ENCODE peak calls at places on chromosome 10, in six cellular contexts. W is naive thymus-derived CD4-positive, alpha-beta T cell; P is AG04450; O is right atrium auricular region; V is cardiac muscle cell; X is fibroblast of lung. L is an unnamed sample.

GRCh38 chr10:84429926-84430520 is 101.6 kb downstream of the CCSER2 start:
- DNase-seq in W (peak), P (no peak), O (no peak), V (peak), X (peak), L (peak)

GRCh38 chr10:76403876-76404275 is 972.5 kb downstream of the LRMDA start:
- DNase-seq in W (no peak), P (no peak), O (peak), V (no peak), X (peak), L (peak)

GRCh38 chr10:31808258-31809218 is 120.1 kb downstream of the ARHGAP12 start:
- DNase-seq in W (peak), P (peak), O (peak), V (peak), X (peak), L (peak)

GRCh38 chr10:76356557-76356956 is 925.1 kb downstream of the LRMDA start:
- DNase-seq in W (no peak), P (no peak), O (no peak), V (no peak), X (no peak), L (no peak)

GRCh38 chr10:16491933-16492332 is 29.7 kb downstream of the C1QL3 start:
- DNase-seq in W (no peak), P (no peak), O (no peak), V (no peak), X (no peak), L (no peak)

GRCh38 chr10:61078542-61078941 is 134.6 kb upstream of the RHOBTB1 start:
- DNase-seq in W (no peak), P (no peak), O (no peak), V (no peak), X (peak), L (no peak)

GRCh38 chr10:58457761-58458616 is 54.7 kb upstream of the BICC1 start:
- DNase-seq in W (no peak), P (peak), O (peak), V (no peak), X (peak), L (peak)

GRCh38 chr10:96512524-96512991 is 1.2 kb downstream of the TLL2 start:
- DNase-seq in W (no peak), P (no peak), O (no peak), V (peak), X (peak), L (peak)

GRCh38 chr10:96271017-96271815 is at the start of gene BLNK:
- DNase-seq in W (no peak), P (peak), O (peak), V (peak), X (peak), L (no peak)

GRCh38 chr10:7593068-7593467 is 73.7 kb downstream of the ITIH5 start:
- DNase-seq in W (no peak), P (no peak), O (no peak), V (peak), X (peak), L (no peak)

GRCh38 chr10:33005322-33006282 is 47.6 kb upstream of the ITGB1 start:
- DNase-seq in W (no peak), P (peak), O (peak), V (peak), X (peak), L (peak)

GRCh38 chr10:107277591-107277990 is 113.1 kb upstream of the SORCS1 start:
- DNase-seq in W (no peak), P (no peak), O (no peak), V (no peak), X (no peak), L (no peak)

GRCh38 chr10:22437620-22438588 is 92.6 kb downstream of the SPAG6 start:
- DNase-seq in W (no peak), P (no peak), O (no peak), V (no peak), X (no peak), L (peak)

GRCh38 chr10:33071857-33072256 is 113.8 kb upstream of the ITGB1 start:
- DNase-seq in W (no peak), P (no peak), O (no peak), V (no peak), X (no peak), L (no peak)

GRCh38 chr10:68469838-68470237 is 1.9 kb downstream of the DNA2 start:
- DNase-seq in W (no peak), P (no peak), O (no peak), V (no peak), X (no peak), L (no peak)

GRCh38 chr10:118867768-118868167 is 113.0 kb upstream of the CACUL1 start:
- DNase-seq in W (no peak), P (no peak), O (no peak), V (no peak), X (no peak), L (no peak)

GRCh38 chr10:34467364-34467763 is 347.7 kb downstream of the PARD3 start:
- DNase-seq in W (no peak), P (no peak), O (no peak), V (no peak), X (no peak), L (no peak)

GRCh38 chr10:52466464-52466863 is 152.4 kb downstream of the DKK1 start:
- DNase-seq in W (no peak), P (no peak), O (no peak), V (no peak), X (no peak), L (no peak)

GRCh38 chr10:97422921-97423420 is 3.0 kb upstream of the PGAM1 start:
- DNase-seq in W (peak), P (no peak), O (no peak), V (no peak), X (peak), L (peak)

GRCh38 chr10:6601224-6601805 is 21.2 kb upstream of the PRKCQ start:
- DNase-seq in W (no peak), P (no peak), O (no peak), V (no peak), X (no peak), L (no peak)

GRCh38 chr10:43940898-43941777 is 292.5 kb upstream of the ZNF32 start:
- DNase-seq in W (peak), P (no peak), O (peak), V (no peak), X (no peak), L (no peak)

GRCh38 chr10:97481071-97481470 is 17.2 kb downstream of the MMS19 start:
- DNase-seq in W (no peak), P (no peak), O (no peak), V (no peak), X (no peak), L (no peak)

GRCh38 chr10:43671659-43672555 is 23.2 kb upstream of the ZNF32 start:
- DNase-seq in W (no peak), P (no peak), O (peak), V (peak), X (peak), L (peak)

GRCh38 chr10:56646301-56646700 is 285.2 kb upstream of the ZWINT start:
- DNase-seq in W (no peak), P (no peak), O (no peak), V (no peak), X (no peak), L (no peak)

GRCh38 chr10:23095966-23096813 is 811 bp downstream of the MSRB2 start:
- DNase-seq in W (peak), P (no peak), O (peak), V (peak), X (peak), L (peak)

GRCh38 chr10:113533801-113534200 is 19.1 kb upstream of the HABP2 start:
- DNase-seq in W (no peak), P (no peak), O (no peak), V (no peak), X (no peak), L (no peak)

GRCh38 chr10:46098379-46098778 is 52.3 kb upstream of the MSMB start:
- DNase-seq in W (no peak), P (no peak), O (no peak), V (peak), X (no peak), L (no peak)

GRCh38 chr10:46096909-46097575 is 51.0 kb upstream of the MSMB start:
- DNase-seq in W (no peak), P (no peak), O (no peak), V (peak), X (no peak), L (no peak)

GRCh38 chr10:46097576-46098317 is 51.7 kb upstream of the MSMB start:
- DNase-seq in W (no peak), P (no peak), O (no peak), V (no peak), X (no peak), L (no peak)

GRCh38 chr10:46094931-46095755 is 49.1 kb upstream of the MSMB start:
- DNase-seq in W (no peak), P (no peak), O (no peak), V (peak), X (no peak), L (no peak)

GRCh38 chr10:46096426-46096825 is 50.4 kb upstream of the MSMB start:
- DNase-seq in W (no peak), P (no peak), O (no peak), V (no peak), X (no peak), L (peak)
- H3K4me3 ChIP-seq in W (peak), P (no peak), O (no peak), V (no peak), X (no peak), L (no peak)

GRCh38 chr10:124691448-124692435 is 52.4 kb downstream of the FAM53B start:
- DNase-seq in W (no peak), P (no peak), O (no peak), V (no peak), X (no peak), L (no peak)

GRCh38 chr10:124694467-124695195 is 49.5 kb downstream of the FAM53B start:
- DNase-seq in W (no peak), P (no peak), O (no peak), V (no peak), X (no peak), L (no peak)

GRCh38 chr10:124695259-124695658 is 48.9 kb downstream of the FAM53B start:
- DNase-seq in W (no peak), P (no peak), O (no peak), V (no peak), X (no peak), L (no peak)

GRCh38 chr10:124693396-124693795 is 50.8 kb downstream of the FAM53B start:
- DNase-seq in W (no peak), P (no peak), O (no peak), V (peak), X (no peak), L (no peak)

GRCh38 chr10:124693801-124694416 is 50.3 kb downstream of the FAM53B start:
- DNase-seq in W (no peak), P (no peak), O (no peak), V (peak), X (no peak), L (no peak)
- H3K4me3 ChIP-seq in W (no peak), P (no peak), O (no peak), V (no peak), X (no peak), L (no peak)

DNA sequence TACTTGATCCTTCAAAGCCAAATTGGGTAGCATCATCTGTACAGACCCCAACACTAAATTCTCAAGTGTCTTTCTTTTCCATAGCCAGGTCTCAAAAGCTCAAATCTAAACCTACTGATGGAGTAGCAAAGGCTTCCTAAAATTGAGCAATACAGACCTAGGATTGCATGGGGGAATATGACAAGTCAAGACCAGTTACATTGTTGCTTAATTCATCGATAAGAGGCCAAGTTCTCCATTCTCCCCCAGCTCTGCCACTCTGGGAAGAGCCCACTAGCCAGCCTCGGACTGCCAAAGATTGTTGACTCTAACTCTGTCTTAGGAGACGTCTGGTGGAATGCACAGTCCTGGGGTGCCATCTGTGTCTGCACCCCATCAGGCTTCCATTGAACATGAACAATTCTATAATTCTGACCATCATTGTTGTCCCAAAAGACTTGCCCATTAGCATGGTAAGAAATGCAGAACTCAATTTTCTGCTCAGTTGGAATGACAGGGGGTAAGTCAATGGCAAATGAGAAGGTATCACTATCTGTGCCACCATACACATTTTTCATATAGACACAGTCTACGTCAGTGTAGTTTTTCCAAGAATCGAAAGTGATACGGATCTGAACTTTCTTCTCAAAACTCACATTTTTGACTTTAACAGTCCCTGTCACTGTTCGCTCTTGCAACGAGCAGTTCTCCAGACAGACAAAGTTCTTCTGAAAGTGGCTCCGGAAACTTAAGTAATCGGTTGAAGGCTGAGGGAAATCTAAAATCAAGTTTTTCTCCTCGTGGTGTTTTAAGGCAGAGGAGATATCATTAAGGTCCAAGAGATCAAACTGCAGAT is 2.9 kb downstream of the PPP1R3C start:
- DNase-seq in W (no peak), P (no peak), O (no peak), V (no peak), X (peak), L (peak)
- H3K4me3 ChIP-seq in W (no peak), P (peak), O (peak), V (peak), X (peak), L (no peak)

GRCh38 chr10:451856-452255 is 237.6 kb downstream of the DIP2C start:
- DNase-seq in W (no peak), P (no peak), O (no peak), V (no peak), X (no peak), L (no peak)

GRCh38 chr10:454860-455259 is 234.6 kb downstream of the DIP2C start:
- DNase-seq in W (no peak), P (peak), O (no peak), V (no peak), X (peak), L (peak)

GRCh38 chr10:452512-453504 is 236.7 kb downstream of the DIP2C start:
- DNase-seq in W (no peak), P (no peak), O (no peak), V (no peak), X (peak), L (no peak)

GRCh38 chr10:451021-451471 is 238.4 kb downstream of the DIP2C start:
- DNase-seq in W (peak), P (no peak), O (no peak), V (no peak), X (no peak), L (no peak)

DNA sequence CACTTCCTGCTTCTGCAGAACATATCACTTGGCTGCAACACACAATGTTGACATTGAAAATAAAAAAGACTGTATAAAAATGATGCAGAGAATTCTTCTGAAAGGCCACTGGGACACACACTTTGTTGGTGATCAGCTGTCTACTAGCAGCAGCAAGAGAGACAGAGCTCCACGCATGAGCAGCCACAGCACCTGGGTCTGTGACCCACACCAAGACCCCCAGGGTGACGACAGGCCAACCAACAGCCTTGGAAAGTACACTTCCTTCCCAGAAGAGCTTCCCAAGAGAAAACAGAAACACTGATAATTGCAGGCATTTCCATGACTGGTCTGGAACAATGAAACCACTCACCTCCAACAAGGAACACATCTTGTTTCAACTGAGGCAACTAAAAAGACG is 239.0 kb downstream of the DIP2C start:
- DNase-seq in W (no peak), P (no peak), O (no peak), V (no peak), X (no peak), L (no peak)
- H3K4me3 ChIP-seq in W (peak), P (no peak), O (no peak), V (no peak), X (no peak), L (no peak)

DNA sequence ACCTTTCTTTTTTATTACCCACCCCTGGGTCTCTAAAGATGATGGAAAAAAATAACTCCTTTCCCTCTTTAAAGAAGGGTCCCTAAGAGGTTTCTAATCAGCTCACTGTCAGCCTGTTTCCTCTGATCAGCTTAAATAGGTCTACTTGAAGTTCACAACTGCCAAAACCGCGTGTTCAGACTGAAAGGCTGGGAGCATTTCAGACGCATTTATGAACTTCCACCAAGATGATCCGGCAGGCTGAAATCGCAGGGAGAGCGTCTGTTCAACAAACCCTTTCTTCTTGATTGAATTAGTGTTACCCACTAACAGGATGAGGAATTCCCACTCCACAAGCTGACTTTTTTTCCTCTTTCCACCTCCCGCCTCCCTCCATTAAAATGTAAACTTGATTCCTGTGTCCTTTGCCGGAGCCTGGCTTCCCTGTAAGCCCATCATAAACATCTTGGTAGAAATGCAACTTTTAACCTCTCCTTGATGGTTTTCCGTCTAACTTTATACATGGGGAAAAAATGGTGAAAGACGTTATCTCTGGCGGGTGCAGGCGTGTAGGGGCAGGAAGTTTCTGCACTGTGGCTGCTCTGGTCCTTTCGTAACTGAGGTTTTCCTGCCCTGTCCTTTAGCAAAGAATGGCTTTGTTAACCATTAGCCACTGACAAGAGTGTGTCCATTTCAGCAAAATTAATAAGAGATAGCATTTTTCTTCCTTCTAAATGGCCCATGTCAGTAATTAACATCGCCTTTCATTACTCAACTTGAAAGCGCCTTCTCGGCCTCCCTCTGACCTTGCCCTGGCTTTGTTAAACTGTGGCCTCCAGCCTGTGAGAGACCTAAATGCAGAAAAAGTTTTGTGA is 130.7 kb downstream of the BAMBI start:
- DNase-seq in W (no peak), P (no peak), O (no peak), V (peak), X (peak), L (peak)
- H3K4me3 ChIP-seq in W (no peak), P (no peak), O (peak), V (peak), X (no peak), L (no peak)

GRCh38 chr10:94010886-94011285 is 17.2 kb downstream of the PLCE1 start:
- DNase-seq in W (no peak), P (no peak), O (no peak), V (no peak), X (no peak), L (no peak)
- H3K4me3 ChIP-seq in W (no peak), P (no peak), O (no peak), V (no peak), X (no peak), L (no peak)

GRCh38 chr10:104328636-104328915 is 9.7 kb downstream of the ITPRIP start:
- DNase-seq in W (no peak), P (no peak), O (no peak), V (no peak), X (no peak), L (no peak)

GRCh38 chr10:104329754-104330153 is 8.5 kb downstream of the ITPRIP start:
- DNase-seq in W (no peak), P (no peak), O (no peak), V (no peak), X (peak), L (peak)

GRCh38 chr10:104326991-104327610 is 11.2 kb downstream of the ITPRIP start:
- DNase-seq in W (no peak), P (no peak), O (no peak), V (no peak), X (peak), L (no peak)

GRCh38 chr10:104328916-104329710 is 9.2 kb downstream of the ITPRIP start:
- DNase-seq in W (peak), P (no peak), O (no peak), V (no peak), X (peak), L (peak)

GRCh38 chr10:104327745-104328635 is 10.3 kb downstream of the ITPRIP start:
- DNase-seq in W (no peak), P (no peak), O (no peak), V (no peak), X (peak), L (peak)
- H3K4me3 ChIP-seq in W (peak), P (peak), O (peak), V (no peak), X (peak), L (peak)

DNA sequence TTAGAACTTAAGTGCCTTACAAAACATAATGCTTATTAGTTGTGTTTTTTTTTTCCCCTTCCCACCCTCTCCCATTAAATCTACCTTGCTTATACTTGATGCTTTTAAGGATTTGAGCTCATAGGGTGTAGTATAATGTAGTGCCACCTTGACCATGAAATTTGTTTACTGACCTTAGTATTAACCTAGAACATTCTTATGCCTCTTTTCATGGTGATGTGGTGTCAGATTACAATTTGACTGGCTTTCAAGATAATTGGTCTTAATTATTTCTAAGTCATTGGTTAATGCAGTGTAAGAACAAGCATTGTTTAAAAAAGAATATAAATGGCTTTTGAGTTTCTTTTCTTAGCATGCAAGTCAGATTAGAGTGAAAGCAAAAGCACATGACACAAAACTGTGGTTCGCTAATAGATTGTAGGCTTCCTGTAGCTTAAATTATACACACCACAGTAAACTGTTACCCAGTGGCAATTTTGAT is 61.8 kb downstream of the ADD3 start:
- DNase-seq in W (no peak), P (no peak), O (no peak), V (no peak), X (peak), L (no peak)
- H3K4me3 ChIP-seq in W (peak), P (no peak), O (peak), V (no peak), X (no peak), L (no peak)

DNA sequence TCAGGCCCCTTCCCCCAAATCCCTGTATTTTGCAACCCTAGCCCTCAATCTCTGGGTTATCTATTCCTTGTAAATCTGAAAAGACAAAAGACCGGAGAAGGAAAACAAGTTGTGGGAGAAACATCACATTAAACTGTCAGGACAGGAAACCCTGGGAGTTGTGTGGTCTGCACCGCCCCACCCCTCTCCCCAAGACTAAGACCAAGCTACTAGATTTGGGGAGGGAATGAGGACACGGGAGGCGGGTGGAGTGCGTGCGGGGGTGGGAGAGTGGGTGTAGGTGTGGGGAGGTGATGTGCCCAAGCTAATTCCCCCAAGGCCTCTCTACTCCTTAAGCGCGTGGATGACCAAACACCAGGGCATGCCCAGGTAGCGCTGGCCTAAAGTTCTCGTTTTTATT is 1.3 kb downstream of the JCAD start:
- DNase-seq in W (no peak), P (no peak), O (no peak), V (no peak), X (no peak), L (no peak)
- H3K4me3 ChIP-seq in W (no peak), P (peak), O (peak), V (peak), X (peak), L (peak)

L was measured in cardiac fibroblast.